ENCODE peak calls at places on chromosomes 3 and 15, in eight cellular contexts. One of them, this sample, is unnamed.

GRCh38 chr3:33428812-33429211 is 11.4 kb downstream of the UBP1 start:
- DNase-seq in IMR-90: no peak
- DNase-seq in CD4-positive, alpha-beta T cell: no peak
- DNase-seq in HCT116: no peak
- DNase-seq in heart left ventricle: no peak
- DNase-seq in GM23338: peak; percentile 25
- DNase-seq in OCI-LY7: no peak
- DNase-seq in pancreas: no peak
- DNase-seq in this sample: no peak

GRCh38 chr3:150495563-150496168 is 50.6 kb downstream of the SERP1 start:
- DNase-seq in GM23338: peak; percentile 66
- DNase-seq in IMR-90: peak; percentile 60
- DNase-seq in heart left ventricle: no peak
- DNase-seq in HCT116: peak; percentile 35
- DNase-seq in pancreas: no peak
- DNase-seq in CD4-positive, alpha-beta T cell: no peak
- DNase-seq in OCI-LY7: peak; percentile 58
- DNase-seq in this sample: no peak

GRCh38 chr3:112794622-112795172 is 52.0 kb downstream of the CD200R1L start:
- DNase-seq in heart left ventricle: no peak
- DNase-seq in IMR-90: no peak
- DNase-seq in GM23338: no peak
- DNase-seq in HCT116: no peak
- DNase-seq in pancreas: no peak
- DNase-seq in CD4-positive, alpha-beta T cell: no peak
- DNase-seq in OCI-LY7: no peak
- DNase-seq in this sample: no peak

GRCh38 chr3:46585799-46586693 is 19.9 kb upstream of the LRRC2 start:
- DNase-seq in heart left ventricle: no peak
- DNase-seq in pancreas: no peak
- DNase-seq in IMR-90: no peak
- DNase-seq in GM23338: no peak
- DNase-seq in CD4-positive, alpha-beta T cell: no peak
- DNase-seq in HCT116: no peak
- DNase-seq in OCI-LY7: no peak
- DNase-seq in this sample: no peak

GRCh38 chr3:82773207-82773606 is 1011.8 kb upstream of the GBE1 start:
- DNase-seq in pancreas: no peak
- DNase-seq in OCI-LY7: no peak
- DNase-seq in CD4-positive, alpha-beta T cell: no peak
- DNase-seq in HCT116: no peak
- DNase-seq in GM23338: no peak
- DNase-seq in heart left ventricle: no peak
- DNase-seq in IMR-90: no peak
- DNase-seq in this sample: no peak

GRCh38 chr3:36944641-36945270 is at the start of gene TRANK1:
- DNase-seq in IMR-90: peak; percentile 34
- DNase-seq in pancreas: peak; percentile 34
- DNase-seq in HCT116: no peak
- DNase-seq in OCI-LY7: peak; percentile 82
- DNase-seq in heart left ventricle: peak; percentile 77
- DNase-seq in GM23338: peak; percentile 71
- DNase-seq in CD4-positive, alpha-beta T cell: peak; percentile 69
- DNase-seq in this sample: peak; percentile 59

GRCh38 chr3:141255864-141256263 is 24.2 kb downstream of the PXYLP1 start:
- DNase-seq in CD4-positive, alpha-beta T cell: no peak
- DNase-seq in pancreas: no peak
- DNase-seq in OCI-LY7: no peak
- DNase-seq in heart left ventricle: no peak
- DNase-seq in HCT116: no peak
- DNase-seq in IMR-90: no peak
- DNase-seq in GM23338: peak; percentile 71
- DNase-seq in this sample: no peak

GRCh38 chr3:96300743-96301142 is 513.7 kb upstream of the EPHA6 start:
- DNase-seq in IMR-90: no peak
- DNase-seq in pancreas: no peak
- DNase-seq in CD4-positive, alpha-beta T cell: no peak
- DNase-seq in GM23338: no peak
- DNase-seq in OCI-LY7: no peak
- DNase-seq in HCT116: no peak
- DNase-seq in heart left ventricle: no peak
- DNase-seq in this sample: no peak

GRCh38 chr3:17258823-17259436 is 374.2 kb downstream of the PLCL2 start:
- DNase-seq in pancreas: no peak
- DNase-seq in GM23338: peak; percentile 70
- DNase-seq in heart left ventricle: no peak
- DNase-seq in OCI-LY7: peak; percentile 64
- DNase-seq in HCT116: peak; percentile 13
- DNase-seq in CD4-positive, alpha-beta T cell: no peak
- DNase-seq in IMR-90: peak; percentile 39
- DNase-seq in this sample: no peak

GRCh38 chr3:194620192-194620591 is 13.0 kb downstream of the TMEM44 start:
- DNase-seq in HCT116: no peak
- DNase-seq in IMR-90: no peak
- DNase-seq in pancreas: no peak
- DNase-seq in CD4-positive, alpha-beta T cell: no peak
- DNase-seq in GM23338: no peak
- DNase-seq in heart left ventricle: peak; percentile 7
- DNase-seq in OCI-LY7: no peak
- DNase-seq in this sample: no peak

GRCh38 chr3:190458040-190458439 is 8.3 kb upstream of the TMEM207 start:
- DNase-seq in HCT116: no peak
- DNase-seq in CD4-positive, alpha-beta T cell: no peak
- DNase-seq in OCI-LY7: no peak
- DNase-seq in heart left ventricle: no peak
- DNase-seq in GM23338: peak; percentile 45
- DNase-seq in pancreas: no peak
- DNase-seq in IMR-90: no peak
- DNase-seq in this sample: no peak

GRCh38 chr3:126549861-126550487 is 8.8 kb downstream of the C3orf22 start:
- DNase-seq in IMR-90: no peak
- DNase-seq in GM23338: no peak
- DNase-seq in heart left ventricle: peak; percentile 39
- DNase-seq in pancreas: no peak
- DNase-seq in HCT116: no peak
- DNase-seq in OCI-LY7: no peak
- DNase-seq in CD4-positive, alpha-beta T cell: no peak
- DNase-seq in this sample: no peak

GRCh38 chr3:53796161-53796560 is 50.1 kb downstream of the CHDH start:
- DNase-seq in heart left ventricle: peak; percentile 82
- DNase-seq in pancreas: no peak
- DNase-seq in HCT116: no peak
- DNase-seq in OCI-LY7: no peak
- DNase-seq in CD4-positive, alpha-beta T cell: no peak
- DNase-seq in GM23338: no peak
- DNase-seq in IMR-90: no peak
- DNase-seq in this sample: no peak

GRCh38 chr3:147712357-147712756 is 303.2 kb downstream of the ZIC1 start:
- DNase-seq in GM23338: peak; percentile 12
- DNase-seq in heart left ventricle: no peak
- DNase-seq in pancreas: no peak
- DNase-seq in IMR-90: no peak
- DNase-seq in OCI-LY7: no peak
- DNase-seq in CD4-positive, alpha-beta T cell: no peak
- DNase-seq in HCT116: no peak
- DNase-seq in this sample: no peak

GRCh38 chr15:73826711-73827243 is 46.6 kb upstream of the TBC1D21 start:
- DNase-seq in pancreas: no peak
- DNase-seq in HCT116: no peak
- DNase-seq in IMR-90: no peak
- DNase-seq in GM23338: no peak
- DNase-seq in CD4-positive, alpha-beta T cell: no peak
- DNase-seq in heart left ventricle: no peak
- DNase-seq in OCI-LY7: no peak
- DNase-seq in this sample: no peak

GRCh38 chr3:79490165-79491028 is 277.4 kb downstream of the ROBO1 start:
- DNase-seq in OCI-LY7: no peak
- DNase-seq in pancreas: peak; percentile 75
- DNase-seq in GM23338: peak; percentile 29
- DNase-seq in CD4-positive, alpha-beta T cell: no peak
- DNase-seq in HCT116: no peak
- DNase-seq in IMR-90: peak; percentile 41
- DNase-seq in heart left ventricle: no peak
- DNase-seq in this sample: peak; percentile 52

GRCh38 chr3:84717894-84718293 is 240.9 kb upstream of the CADM2 start:
- DNase-seq in OCI-LY7: no peak
- DNase-seq in CD4-positive, alpha-beta T cell: no peak
- DNase-seq in HCT116: no peak
- DNase-seq in heart left ventricle: no peak
- DNase-seq in IMR-90: no peak
- DNase-seq in pancreas: no peak
- DNase-seq in GM23338: no peak
- DNase-seq in this sample: no peak

GRCh38 chr3:14514323-14514720 is 25.8 kb downstream of the GRIP2 start:
- DNase-seq in pancreas: no peak
- DNase-seq in OCI-LY7: no peak
- DNase-seq in GM23338: peak; percentile 0
- DNase-seq in heart left ventricle: peak; percentile 41
- DNase-seq in IMR-90: no peak
- DNase-seq in HCT116: no peak
- DNase-seq in CD4-positive, alpha-beta T cell: no peak
- DNase-seq in this sample: peak; percentile 23

GRCh38 chr15:57310876-57311275 is 65.4 kb upstream of the CGNL1 start:
- DNase-seq in GM23338: no peak
- DNase-seq in HCT116: no peak
- DNase-seq in OCI-LY7: no peak
- DNase-seq in CD4-positive, alpha-beta T cell: no peak
- DNase-seq in heart left ventricle: peak; percentile 31
- DNase-seq in IMR-90: no peak
- DNase-seq in pancreas: no peak
- DNase-seq in this sample: no peak

GRCh38 chr15:57312323-57313133 is 63.8 kb upstream of the CGNL1 start:
- DNase-seq in CD4-positive, alpha-beta T cell: no peak
- DNase-seq in heart left ventricle: no peak
- DNase-seq in pancreas: no peak
- DNase-seq in GM23338: no peak
- DNase-seq in OCI-LY7: no peak
- DNase-seq in IMR-90: no peak
- DNase-seq in HCT116: no peak
- DNase-seq in this sample: no peak

GRCh38 chr15:57316451-57316850 is 59.9 kb upstream of the CGNL1 start:
- DNase-seq in GM23338: no peak
- DNase-seq in HCT116: no peak
- DNase-seq in CD4-positive, alpha-beta T cell: no peak
- DNase-seq in pancreas: no peak
- DNase-seq in IMR-90: no peak
- DNase-seq in OCI-LY7: no peak
- DNase-seq in heart left ventricle: no peak
- DNase-seq in this sample: no peak

GRCh38 chr15:57312006-57312322 is 64.3 kb upstream of the CGNL1 start:
- DNase-seq in pancreas: no peak
- DNase-seq in OCI-LY7: no peak
- DNase-seq in HCT116: no peak
- DNase-seq in GM23338: no peak
- DNase-seq in heart left ventricle: no peak
- DNase-seq in CD4-positive, alpha-beta T cell: no peak
- DNase-seq in IMR-90: no peak
- DNase-seq in this sample: no peak

GRCh38 chr15:57313134-57313483 is 63.2 kb upstream of the CGNL1 start:
- DNase-seq in OCI-LY7: no peak
- DNase-seq in pancreas: no peak
- DNase-seq in CD4-positive, alpha-beta T cell: no peak
- DNase-seq in IMR-90: no peak
- DNase-seq in heart left ventricle: no peak
- DNase-seq in GM23338: no peak
- DNase-seq in HCT116: no peak
- DNase-seq in this sample: no peak
- H3K27ac ChIP-seq in OCI-LY7: no peak overlapping the region
- H3K27ac ChIP-seq in pancreas: no peak overlapping the region
- H3K27ac ChIP-seq in CD4-positive, alpha-beta T cell: no peak overlapping the region
- H3K27ac ChIP-seq in IMR-90: no peak overlapping the region
- H3K27ac ChIP-seq in heart left ventricle: no peak overlapping the region
- H3K27ac ChIP-seq in GM23338: no peak overlapping the region
- H3K27ac ChIP-seq in HCT116: no peak overlapping the region
- H3K27ac ChIP-seq in this sample: no peak overlapping the region

GRCh38 chr3:72887723-72888545 is at the start of gene GXYLT2:
- DNase-seq in heart left ventricle: peak; percentile 80
- DNase-seq in OCI-LY7: peak; percentile 2
- DNase-seq in CD4-positive, alpha-beta T cell: peak; percentile 2
- DNase-seq in pancreas: peak; percentile 63
- DNase-seq in IMR-90: peak; percentile 71
- DNase-seq in HCT116: no peak
- DNase-seq in GM23338: peak; percentile 88
- DNase-seq in this sample: peak; percentile 81
- TF ChIP-seq CTCF in heart left ventricle: no peak
- TF ChIP-seq CTCF in OCI-LY7: no peak
- TF ChIP-seq CTCF in CD4-positive, alpha-beta T cell: no peak
- TF ChIP-seq CTCF in pancreas: no peak
- TF ChIP-seq CTCF in IMR-90: peak; percentile 12
- TF ChIP-seq CTCF in HCT116: no peak
- TF ChIP-seq CTCF in GM23338: peak; percentile 4
- TF ChIP-seq CTCF in this sample: no peak

GRCh38 chr3:49461443-49462171 is 8.5 kb upstream of the DAG1 start:
- DNase-seq in IMR-90: peak; percentile 57
- DNase-seq in CD4-positive, alpha-beta T cell: no peak
- DNase-seq in HCT116: no peak
- DNase-seq in GM23338: peak; percentile 88
- DNase-seq in heart left ventricle: peak; percentile 11
- DNase-seq in OCI-LY7: no peak
- DNase-seq in pancreas: no peak
- DNase-seq in this sample: no peak

GRCh38 chr3:49466047-49466446 is 4.0 kb upstream of the DAG1 start:
- DNase-seq in CD4-positive, alpha-beta T cell: no peak
- DNase-seq in HCT116: no peak
- DNase-seq in IMR-90: no peak
- DNase-seq in OCI-LY7: no peak
- DNase-seq in heart left ventricle: no peak
- DNase-seq in pancreas: no peak
- DNase-seq in GM23338: no peak
- DNase-seq in this sample: no peak

GRCh38 chr3:49469037-49469875 is 811 bp upstream of the DAG1 start:
- DNase-seq in pancreas: peak; percentile 75
- DNase-seq in IMR-90: peak; percentile 68
- DNase-seq in CD4-positive, alpha-beta T cell: no peak
- DNase-seq in OCI-LY7: no peak
- DNase-seq in GM23338: peak; percentile 94
- DNase-seq in HCT116: no peak
- DNase-seq in heart left ventricle: peak; percentile 83
- DNase-seq in this sample: peak; percentile 80

GRCh38 chr3:49462222-49462621 is 7.8 kb upstream of the DAG1 start:
- DNase-seq in GM23338: no peak
- DNase-seq in pancreas: no peak
- DNase-seq in OCI-LY7: no peak
- DNase-seq in HCT116: no peak
- DNase-seq in CD4-positive, alpha-beta T cell: no peak
- DNase-seq in IMR-90: peak; percentile 67
- DNase-seq in heart left ventricle: no peak
- DNase-seq in this sample: no peak

GRCh38 chr3:49465269-49466034 is 4.6 kb upstream of the DAG1 start:
- DNase-seq in IMR-90: no peak
- DNase-seq in CD4-positive, alpha-beta T cell: no peak
- DNase-seq in GM23338: no peak
- DNase-seq in OCI-LY7: no peak
- DNase-seq in heart left ventricle: peak; percentile 69
- DNase-seq in HCT116: no peak
- DNase-seq in pancreas: peak; percentile 49
- DNase-seq in this sample: no peak
- H3K27ac ChIP-seq in IMR-90: no peak overlapping the region
- H3K27ac ChIP-seq in CD4-positive, alpha-beta T cell: no peak overlapping the region
- H3K27ac ChIP-seq in GM23338: no peak overlapping the region
- H3K27ac ChIP-seq in OCI-LY7: no peak overlapping the region
- H3K27ac ChIP-seq in heart left ventricle: peak overlapping the region; percentile 7
- H3K27ac ChIP-seq in HCT116: peak overlapping the region; percentile 61
- H3K27ac ChIP-seq in pancreas: peak overlapping the region; percentile 84
- H3K27ac ChIP-seq in this sample: peak overlapping the region; percentile 40

GRCh38 chr15:64895285-64896065 is 16.2 kb upstream of the ANKDD1A start:
- DNase-seq in OCI-LY7: peak; percentile 82
- DNase-seq in heart left ventricle: no peak
- DNase-seq in HCT116: no peak
- DNase-seq in GM23338: no peak
- DNase-seq in IMR-90: peak; percentile 65
- DNase-seq in pancreas: no peak
- DNase-seq in CD4-positive, alpha-beta T cell: no peak
- DNase-seq in this sample: no peak
- TF ChIP-seq CTCF in OCI-LY7: peak; percentile 51
- TF ChIP-seq CTCF in heart left ventricle: no peak
- TF ChIP-seq CTCF in HCT116: no peak
- TF ChIP-seq CTCF in GM23338: no peak
- TF ChIP-seq CTCF in IMR-90: no peak
- TF ChIP-seq CTCF in pancreas: no peak
- TF ChIP-seq CTCF in CD4-positive, alpha-beta T cell: no peak
- TF ChIP-seq CTCF in this sample: no peak